ENCODE peak calls at places on chromosomes 4 and X, in ten cellular contexts. W is left lung; O is foreskin fibroblast; K is NCI-H1105 treated with DMSO at 0.1 percent for 48 hours; Z is naive thymus-derived CD8-positive, alpha-beta T cell; B is dermis microvascular lymphatic vessel endothelial cell; Q is midbrain; Y is stimulated activated CD4-positive, alpha-beta T cell treated with anti-CD3 and anti-CD28 coated beads, Interleukin-12 subunit alpha, Interleukin-12 subunit beta, amount 100 ng/mL, for 4 hours; N is NCI-H2171; D is amygdala. U is an unnamed sample.

GRCh38 chrX:43677993-43678392 is 21.9 kb downstream of the MAOA start:
- DNase-seq in W (no peak), O (no peak), K (no peak), Z (no peak), B (no peak), Q (no peak), Y (no peak), N (no peak), D (no peak), U (no peak)

GRCh38 chr4:17447675-17448298 is 64.1 kb downstream of the QDPR start:
- DNase-seq in W (no peak), O (peak), K (peak), Z (peak), B (peak), Q (peak), Y (peak), N (peak), D (no peak), U (peak)

GRCh38 chr4:111937368-111937767 is 207.9 kb upstream of the FAM241A start:
- DNase-seq in W (no peak), O (no peak), K (peak), Z (no peak), B (no peak), Q (peak), Y (no peak), N (peak), D (no peak), U (no peak)

GRCh38 chr4:14906805-14907204 is 95.5 kb upstream of the CPEB2 start:
- DNase-seq in W (no peak), O (no peak), K (no peak), Z (no peak), B (no peak), Q (no peak), Y (no peak), N (no peak), D (no peak), U (no peak)

GRCh38 chr4:8761167-8761823 is 110.3 kb downstream of the HMX1 start:
- DNase-seq in W (peak), O (no peak), K (no peak), Z (no peak), B (no peak), Q (no peak), Y (no peak), N (no peak), D (no peak), U (no peak)

GRCh38 chrX:150683536-150684146 is 9.6 kb upstream of the MTMR1 start:
- DNase-seq in W (no peak), O (peak), K (peak), Z (no peak), B (peak), Q (no peak), Y (no peak), N (no peak), D (no peak), U (peak)

GRCh38 chr4:128862608-128863313 is 53.3 kb downstream of the JADE1 start:
- DNase-seq in W (peak), O (no peak), K (no peak), Z (no peak), B (no peak), Q (no peak), Y (peak), N (no peak), D (no peak), U (no peak)

GRCh38 chrX:145405012-145405411 is 157.7 kb downstream of the SPANXN1 start:
- DNase-seq in W (no peak), O (no peak), K (peak), Z (no peak), B (no peak), Q (peak), Y (no peak), N (peak), D (no peak), U (peak)

GRCh38 chr4:42568610-42569207 is 88.2 kb downstream of the ATP8A1 start:
- DNase-seq in W (no peak), O (peak), K (peak), Z (peak), B (peak), Q (peak), Y (peak), N (peak), D (no peak), U (peak)

GRCh38 chrX:13752646-13753045 is 18.1 kb downstream of the OFD1 start:
- DNase-seq in W (no peak), O (no peak), K (no peak), Z (no peak), B (no peak), Q (no peak), Y (no peak), N (no peak), D (no peak), U (no peak)

GRCh38 chr4:52853351-52853750 is 8.8 kb upstream of the RASL11B start:
- DNase-seq in W (no peak), O (peak), K (no peak), Z (no peak), B (no peak), Q (no peak), Y (no peak), N (no peak), D (no peak), U (no peak)

GRCh38 chr4:40953253-40954118 is 203.7 kb downstream of the NSUN7 start:
- DNase-seq in W (no peak), O (peak), K (no peak), Z (no peak), B (no peak), Q (peak), Y (no peak), N (no peak), D (no peak), U (no peak)

GRCh38 chr4:38080061-38080531 is 119.9 kb downstream of the PTTG2 start:
- DNase-seq in W (no peak), O (no peak), K (no peak), Z (no peak), B (no peak), Q (no peak), Y (no peak), N (no peak), D (no peak), U (no peak)

GRCh38 chr4:169254546-169254983 is 16.2 kb downstream of the SH3RF1 start:
- DNase-seq in W (no peak), O (peak), K (no peak), Z (no peak), B (no peak), Q (no peak), Y (no peak), N (no peak), D (no peak), U (no peak)

GRCh38 chr4:149897784-149898183 is 82.1 kb upstream of the IQCM start:
- DNase-seq in W (no peak), O (no peak), K (peak), Z (no peak), B (no peak), Q (peak), Y (no peak), N (peak), D (no peak), U (no peak)

GRCh38 chr4:74948279-74948678 is 15.4 kb downstream of the PARM1 start:
- DNase-seq in W (no peak), O (no peak), K (no peak), Z (no peak), B (no peak), Q (no peak), Y (no peak), N (no peak), D (no peak), U (no peak)

GRCh38 chr4:41414380-41414779 is 123.6 kb upstream of the LIMCH1 start:
- DNase-seq in W (no peak), O (no peak), K (no peak), Z (no peak), B (no peak), Q (no peak), Y (no peak), N (no peak), D (no peak), U (no peak)

GRCh38 chrX:40867352-40867751 is 132.0 kb upstream of the MED14 start:
- DNase-seq in W (no peak), O (no peak), K (no peak), Z (no peak), B (peak), Q (no peak), Y (no peak), N (no peak), D (no peak), U (no peak)

GRCh38 chrX:137882960-137883359 is 317.0 kb downstream of the ZIC3 start:
- DNase-seq in W (no peak), O (no peak), K (no peak), Z (no peak), B (no peak), Q (no peak), Y (no peak), N (no peak), D (no peak), U (no peak)

GRCh38 chr4:40573593-40574311 is 55.9 kb downstream of the RBM47 start:
- DNase-seq in W (no peak), O (no peak), K (no peak), Z (no peak), B (no peak), Q (peak), Y (no peak), N (no peak), D (no peak), U (no peak)

GRCh38 chrX:15498741-15499140 is 1.9 kb upstream of the BMX start:
- DNase-seq in W (no peak), O (no peak), K (no peak), Z (no peak), B (no peak), Q (no peak), Y (no peak), N (no peak), D (no peak), U (no peak)

GRCh38 chr4:105710678-105711077 is 2.1 kb downstream of the GSTCD start:
- DNase-seq in W (no peak), O (no peak), K (no peak), Z (no peak), B (no peak), Q (no peak), Y (no peak), N (no peak), D (no peak), U (peak)